ENCODE peak calls at places on chromosomes 11 and 22, in five cellular contexts. I is brain microvascular endothelial cell; Y is kidney; N is K562; C is CD4-positive, CD25-positive, alpha-beta regulatory T cell. K is an unnamed sample.

GRCh38 chr11:120686516-120686915 is 175.0 kb downstream of the GRIK4 start:
- DNase-seq in I (no peak), Y (no peak), C (no peak), N (no peak), K (no peak)

GRCh38 chr11:83909579-83909978 is 623.4 kb upstream of the CCDC90B start:
- DNase-seq in I (no peak), C (no peak), N (no peak), Y (no peak), K (no peak)

GRCh38 chr11:83219095-83219494 is 25.6 kb downstream of the ANKRD42 start:
- DNase-seq in C (no peak), Y (no peak), N (no peak), I (no peak), K (peak)

GRCh38 chr11:67309661-67310061 is 6.3 kb downstream of the SSH3 start:
- DNase-seq in I (no peak), N (no peak), C (no peak), Y (no peak), K (no peak)

GRCh38 chr11:61325649-61326414 is 7.1 kb downstream of the DDB1 start:
- DNase-seq in Y (no peak), N (no peak), C (no peak), I (no peak), K (no peak)

GRCh38 chr22:49433717-49434611 is 393.7 kb downstream of the BRD1 start:
- DNase-seq in N (no peak), Y (peak), C (no peak), I (no peak), K (no peak)

GRCh38 chr11:70525466-70525865 is 127.1 kb downstream of the CTTN start:
- DNase-seq in I (no peak), N (no peak), Y (peak), C (no peak), K (no peak)

GRCh38 chr11:102733232-102733875 is 8.6 kb upstream of the MMP8 start:
- DNase-seq in Y (no peak), N (peak), C (peak), I (peak), K (peak)

GRCh38 chr22:27800250-27801131 is 1.1 kb downstream of the MN1 start:
- DNase-seq in C (no peak), Y (peak), N (peak), I (no peak), K (no peak)

GRCh38 chr11:83628622-83629347 is 342.6 kb upstream of the CCDC90B start:
- DNase-seq in I (no peak), Y (no peak), C (no peak), N (no peak), K (no peak)

GRCh38 chr11:68206211-68206610 is 6.9 kb downstream of the KMT5B start:
- DNase-seq in Y (no peak), C (peak), N (peak), I (peak), K (peak)

GRCh38 chr11:8056810-8057463 is 24.1 kb upstream of the TUB start:
- DNase-seq in C (no peak), I (no peak), N (no peak), Y (no peak), K (no peak)

GRCh38 chr11:69509381-69509780 is 27.9 kb downstream of the LINC01488 start:
- DNase-seq in I (no peak), N (no peak), Y (peak), C (no peak), K (no peak)

DNA sequence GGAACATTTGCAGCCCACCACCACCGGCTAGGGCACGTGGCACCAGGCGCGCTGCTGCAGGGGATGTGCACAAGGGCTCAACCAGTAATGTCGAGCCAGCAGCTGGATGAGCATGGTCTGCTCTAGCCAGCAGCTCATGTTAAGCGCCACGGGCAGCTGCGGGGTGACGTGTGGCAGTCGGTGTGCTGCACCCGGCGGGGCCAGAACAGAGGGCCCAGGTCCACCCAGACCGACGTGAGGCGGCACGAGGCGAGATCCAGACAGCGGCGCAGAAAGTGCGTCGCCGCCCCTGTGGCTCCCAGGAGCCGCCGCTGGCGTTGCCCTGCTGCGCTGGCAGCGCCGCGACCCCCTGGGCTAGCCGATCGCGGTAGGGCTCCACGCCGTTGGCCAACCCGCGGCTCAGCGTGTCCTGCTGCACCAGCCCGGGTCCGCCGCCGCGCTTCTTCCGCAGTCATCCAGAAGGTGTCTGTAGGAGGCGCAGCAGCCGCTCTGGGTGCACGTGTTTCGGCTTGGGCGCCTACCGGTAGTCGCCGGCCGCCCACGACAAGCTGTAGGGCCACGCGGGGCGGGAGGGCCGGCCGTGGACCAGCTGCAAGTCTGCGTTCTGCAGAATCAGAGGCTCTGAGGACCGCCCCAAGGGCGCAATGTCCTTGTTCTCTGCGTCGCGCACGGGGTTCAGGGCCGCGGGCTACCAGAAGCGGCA is 4.6 kb upstream of the GALR3 start:
- DNase-seq in C (peak), I (peak), Y (peak), N (no peak), K (peak)
- H3K4me3 ChIP-seq in C (no peak), I (peak), Y (no peak), N (no peak), K (peak)

GRCh38 chr11:74460481-74461154 is 6.7 kb downstream of the KCNE3 start:
- DNase-seq in C (peak), Y (no peak), N (peak), I (peak), K (no peak)

GRCh38 chr11:74462631-74463030 is 4.7 kb downstream of the KCNE3 start:
- DNase-seq in I (no peak), C (no peak), Y (no peak), N (no peak), K (no peak)

GRCh38 chr11:74463216-74463615 is 4.1 kb downstream of the KCNE3 start:
- DNase-seq in Y (no peak), C (no peak), N (no peak), I (no peak), K (no peak)

GRCh38 chr11:74460065-74460464 is 7.3 kb downstream of the KCNE3 start:
- DNase-seq in C (no peak), I (no peak), N (peak), Y (no peak), K (no peak)

DNA sequence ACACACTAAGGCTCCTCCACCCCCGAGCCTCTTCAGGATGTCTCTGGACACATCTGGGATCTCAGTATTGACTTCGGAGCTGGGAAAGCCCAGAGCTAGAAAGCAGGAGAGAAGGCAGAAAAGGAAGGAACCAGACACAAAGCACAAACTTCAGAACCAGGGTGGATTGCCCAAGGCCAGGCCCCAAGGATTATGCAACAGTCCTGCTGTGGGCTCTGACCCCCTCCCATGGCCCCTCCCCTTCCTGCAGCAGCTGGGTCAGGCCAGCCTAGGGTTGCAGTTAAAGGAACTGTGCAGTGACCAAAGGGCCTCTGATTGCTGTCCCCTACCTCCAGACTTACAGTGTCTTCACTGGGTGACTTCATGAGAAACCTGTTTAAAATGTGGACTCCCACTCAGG is 5.3 kb downstream of the KCNE3 start:
- DNase-seq in I (no peak), N (peak), Y (peak), C (no peak), K (no peak)
- H3K4me3 ChIP-seq in I (no peak), N (peak), Y (peak), C (no peak), K (no peak)

GRCh38 chr11:27717801-27718229 is 17.6 kb upstream of the BDNF start:
- DNase-seq in Y (no peak), N (no peak), C (no peak), I (no peak), K (no peak)
- H3K4me3 ChIP-seq in Y (no peak), N (no peak), C (no peak), I (peak), K (no peak)

GRCh38 chr11:12382451-12382850 is 5.1 kb downstream of the PARVA start:
- DNase-seq in Y (no peak), C (no peak), I (no peak), N (no peak), K (no peak)
- H3K4me3 ChIP-seq in Y (no peak), C (no peak), I (no peak), N (no peak), K (no peak)

GRCh38 chr22:46652081-46652929 is 32.1 kb downstream of the GRAMD4 start:
- DNase-seq in C (no peak), I (peak), Y (no peak), N (peak), K (no peak)
- H3K4me3 ChIP-seq in C (no peak), I (peak), Y (no peak), N (no peak), K (no peak)

K was measured in GM12865.